ENCODE peak calls at places on chromosomes 16 and 17, in six cellular contexts. P is tibial nerve, Z is heart left ventricle, F is breast epithelium, C is gastrocnemius medialis, G is IMR-90. Q is an unnamed sample. For H3K27me3 and H3K4me1, the result is how much of the 10 kb centered on the place peaks cover.

GRCh38 chr16:23254338-23254737 is 47.8 kb upstream of the SCNN1B start:
- DNase-seq in P (no peak), Z (no peak), F (no peak), C (no peak), G (peak), Q (no peak)

GRCh38 chr17:41547921-41548843 is 20.1 kb upstream of the KRT19 start:
- DNase-seq in P (no peak), Z (peak), F (peak), C (no peak), G (peak), Q (no peak)

GRCh38 chr17:68513932-68514331 is 1.7 kb downstream of the PRKAR1A start:
- DNase-seq in P (no peak), Z (no peak), F (no peak), C (no peak), G (no peak), Q (no peak)

GRCh38 chr16:30082545-30083090 is 6.8 kb downstream of the PPP4C start:
- DNase-seq in P (no peak), Z (no peak), F (no peak), C (no peak), G (no peak), Q (no peak)

GRCh38 chr17:78176548-78177025 is 8.2 kb downstream of the SYNGR2 start:
- DNase-seq in P (peak), Z (peak), F (no peak), C (no peak), G (peak), Q (peak)

GRCh38 chr17:68172461-68172954 is 75.3 kb upstream of the AMZ2 start:
- DNase-seq in P (peak), Z (peak), F (peak), C (no peak), G (peak), Q (peak)

GRCh38 chr17:64622931-64623654 is 39.0 kb downstream of the SMURF2 start:
- DNase-seq in P (no peak), Z (no peak), F (no peak), C (no peak), G (peak), Q (no peak)

GRCh38 chr17:79793924-79794304 is 3.0 kb downstream of the CBX8 start:
- DNase-seq in P (no peak), Z (no peak), F (no peak), C (no peak), G (no peak), Q (no peak)

GRCh38 chr17:7809086-7809790 is 24.8 kb upstream of the KDM6B start:
- DNase-seq in P (no peak), Z (no peak), F (no peak), C (no peak), G (no peak), Q (no peak)

GRCh38 chr17:74008196-74008595 is 195.3 kb upstream of the RPL38 start:
- DNase-seq in P (no peak), Z (no peak), F (no peak), C (no peak), G (no peak), Q (no peak)

GRCh38 chr17:46772013-46772878 is 46.2 kb downstream of the WNT3 start:
- DNase-seq in P (no peak), Z (no peak), F (no peak), C (no peak), G (no peak), Q (peak)

GRCh38 chr16:85004587-85005205 is 6.6 kb downstream of the ZDHHC7 start:
- DNase-seq in P (no peak), Z (no peak), F (no peak), C (no peak), G (peak), Q (no peak)

GRCh38 chr16:11175106-11175795 is 80.8 kb downstream of the SOCS1 start:
- DNase-seq in P (no peak), Z (no peak), F (no peak), C (no peak), G (no peak), Q (no peak)

GRCh38 chr16:54176376-54176901 is 110.1 kb downstream of the IRX3 start:
- DNase-seq in P (no peak), Z (no peak), F (no peak), C (no peak), G (no peak), Q (peak)

GRCh38 chr16:11783319-11784047 is 13.6 kb downstream of the ZC3H7A start:
- DNase-seq in P (no peak), Z (no peak), F (no peak), C (no peak), G (peak), Q (no peak)

GRCh38 chr17:68910256-68910705 is 44.9 kb downstream of the ABCA8 start:
- DNase-seq in P (no peak), Z (peak), F (no peak), C (no peak), G (peak), Q (no peak)

GRCh38 chr16:88760424-88761142 is 24.4 kb downstream of the PIEZO1 start:
- DNase-seq in P (no peak), Z (no peak), F (peak), C (no peak), G (no peak), Q (no peak)

DNA sequence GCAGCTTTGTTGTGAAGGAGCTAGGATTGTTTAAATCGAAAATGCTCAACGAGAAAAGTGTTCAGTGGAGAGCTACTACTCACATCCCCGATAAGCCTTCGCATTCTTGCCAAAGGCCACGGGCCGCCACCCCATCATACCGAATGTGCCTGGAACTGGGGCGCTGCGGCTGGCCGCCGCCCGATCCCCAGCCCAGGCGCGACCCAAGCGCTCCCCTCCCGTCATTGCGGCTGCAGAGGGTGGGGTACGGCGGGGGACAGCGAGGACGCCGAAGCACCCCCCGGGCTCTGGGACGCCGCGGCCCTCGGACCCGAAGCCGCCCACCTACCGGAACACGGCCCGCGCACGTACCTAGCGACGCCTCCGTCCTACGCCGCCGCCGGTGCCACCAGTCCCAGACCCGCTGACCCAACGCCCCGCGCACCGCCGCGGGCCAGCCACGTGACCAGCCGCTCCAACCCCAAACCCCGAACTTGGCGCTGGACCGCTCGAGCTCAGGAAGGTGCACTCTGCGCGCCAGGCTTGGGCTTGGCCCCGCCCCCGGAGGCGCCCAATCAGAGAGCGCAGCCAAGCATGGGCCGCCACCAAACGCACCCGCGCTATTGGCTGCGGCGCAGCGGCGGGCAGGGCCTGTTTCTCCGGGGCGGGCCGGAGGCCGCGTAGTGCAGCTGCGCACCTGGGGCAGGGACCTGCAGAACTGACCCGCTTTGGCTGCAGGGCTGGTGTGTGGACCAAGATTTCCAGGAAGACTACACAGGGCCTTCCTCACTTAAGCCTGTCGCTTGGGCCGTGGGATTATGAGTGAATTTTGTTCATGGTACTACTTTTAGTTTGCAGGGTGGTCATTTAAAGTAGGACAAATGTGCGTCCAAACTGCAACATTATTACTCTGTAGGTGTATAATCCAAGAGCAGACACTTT is at the start of gene SHMT1:
- DNase-seq in P (peak), Z (peak), F (peak), C (peak), G (peak), Q (peak)
- TF ChIP-seq POLR2A in P (peak), Z (no peak), F (no peak), C (peak), G (no peak), Q (peak)

DNA sequence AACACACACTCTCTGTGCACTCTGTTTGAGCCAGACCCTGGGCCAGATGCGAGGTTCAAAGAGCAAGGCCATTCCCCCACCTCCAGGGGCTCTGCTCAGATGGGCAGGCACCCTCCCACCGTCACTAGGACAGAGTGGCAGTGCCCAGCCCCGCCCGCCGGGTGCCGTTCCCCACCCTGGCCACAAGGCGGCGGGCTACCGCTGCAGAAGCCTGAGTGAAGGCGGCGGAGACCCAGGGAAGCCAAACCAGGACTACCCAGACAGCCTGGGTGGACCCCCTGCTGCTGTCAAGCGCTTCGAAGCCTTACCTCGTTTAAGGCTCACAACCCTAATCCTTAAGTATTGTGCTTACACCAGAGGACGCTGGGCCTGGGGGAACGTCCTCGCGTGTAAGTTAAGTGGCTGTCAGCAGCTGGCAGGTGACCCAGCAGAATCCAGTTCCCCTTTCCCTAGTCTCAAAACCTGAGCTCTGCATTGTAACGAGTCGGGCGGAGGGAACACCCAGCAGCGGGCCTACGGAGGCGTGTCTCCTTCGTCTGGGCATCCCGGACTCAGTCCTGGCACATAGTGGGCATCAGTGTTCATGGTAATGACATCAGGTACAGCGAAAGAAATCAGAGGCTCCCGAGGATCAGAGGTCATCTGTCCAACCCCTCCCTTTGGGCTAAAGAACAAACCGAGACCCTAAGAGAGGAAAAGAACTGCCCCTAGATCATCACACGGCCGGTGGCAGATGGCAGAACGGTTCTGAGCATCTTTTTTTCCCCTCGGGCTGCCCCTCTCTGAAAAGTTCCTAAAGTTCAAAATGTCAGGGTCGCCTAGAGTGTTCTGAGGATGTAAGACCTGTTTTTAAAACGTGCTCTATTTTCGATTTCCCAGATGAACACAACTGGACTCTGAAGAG is 4.4 kb downstream of the ARHGAP27 start:
- DNase-seq in P (peak), Z (peak), F (no peak), C (peak), G (peak), Q (peak)
- H3K27me3 ChIP-seq in P (under half), Z (under half), F (under half), C (under half), G (half or more), Q (under half)

DNA sequence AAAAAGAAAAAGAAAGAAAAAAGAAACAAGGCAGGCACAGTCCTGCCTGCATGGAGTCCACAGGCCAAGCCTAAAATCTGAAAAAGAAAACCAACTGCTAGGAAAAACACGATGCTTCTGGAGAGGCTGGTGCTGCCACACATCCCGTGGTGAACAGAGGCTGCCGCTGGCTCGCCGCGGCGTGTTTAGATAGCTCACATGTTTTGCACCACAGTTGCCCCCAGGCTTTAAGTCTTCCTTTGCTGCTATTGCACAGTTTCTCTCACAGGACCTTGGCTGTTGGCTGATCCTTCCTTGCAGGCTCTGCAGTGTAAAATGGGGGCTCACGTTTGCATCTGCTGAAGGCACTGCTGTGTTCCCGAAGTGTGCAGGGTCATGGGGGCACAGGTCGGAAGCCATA is 8.6 kb downstream of the SLC6A4 start:
- DNase-seq in P (no peak), Z (no peak), F (no peak), C (no peak), G (no peak), Q (no peak)
- H3K4me1 ChIP-seq in P (under half), Z (under half), F (under half), C (under half), G (under half), Q (under half)

GRCh38 chr17:38428150-38428642 is at the start of gene ARHGAP23:
- DNase-seq in P (no peak), Z (peak), F (no peak), C (no peak), G (peak), Q (no peak)
- TF ChIP-seq POLR2A in P (no peak), Z (no peak), F (no peak), C (peak), G (peak), Q (no peak)

GRCh38 chr16:1435921-1436697 is 5.2 kb downstream of the PERCC1 start:
- DNase-seq in P (no peak), Z (no peak), F (no peak), C (no peak), G (no peak), Q (no peak)
- H3K27me3 ChIP-seq in P (under half), Z (under half), F (under half), C (under half), G (under half), Q (under half)

GRCh38 chr17:13410874-13411273 is 190.9 kb downstream of the HS3ST3A1 start:
- DNase-seq in P (no peak), Z (no peak), F (no peak), C (no peak), G (peak), Q (peak)

GRCh38 chr17:13407381-13407780 is 194.3 kb downstream of the HS3ST3A1 start:
- DNase-seq in P (no peak), Z (no peak), F (no peak), C (no peak), G (no peak), Q (no peak)

GRCh38 chr17:13409455-13409854 is 192.3 kb downstream of the HS3ST3A1 start:
- DNase-seq in P (no peak), Z (no peak), F (no peak), C (no peak), G (no peak), Q (no peak)

GRCh38 chr17:13413001-13413400 is 188.7 kb downstream of the HS3ST3A1 start:
- DNase-seq in P (no peak), Z (no peak), F (no peak), C (no peak), G (peak), Q (no peak)

GRCh38 chr17:13410214-13410613 is 191.5 kb downstream of the HS3ST3A1 start:
- DNase-seq in P (no peak), Z (no peak), F (no peak), C (no peak), G (no peak), Q (no peak)
- H3K4me1 ChIP-seq in P (under half), Z (under half), F (under half), C (under half), G (under half), Q (under half)

GRCh38 chr17:17691468-17692263 is 10.4 kb downstream of the RAI1 start:
- DNase-seq in P (no peak), Z (no peak), F (no peak), C (no peak), G (no peak), Q (no peak)

GRCh38 chr17:17692353-17693252 is 11.3 kb downstream of the RAI1 start:
- DNase-seq in P (no peak), Z (no peak), F (no peak), C (no peak), G (no peak), Q (no peak)

GRCh38 chr17:17694229-17695081 is 13.2 kb downstream of the RAI1 start:
- DNase-seq in P (peak), Z (peak), F (no peak), C (peak), G (peak), Q (peak)

GRCh38 chr17:17693955-17694228 is 12.6 kb downstream of the RAI1 start:
- DNase-seq in P (no peak), Z (no peak), F (no peak), C (no peak), G (no peak), Q (no peak)

GRCh38 chr17:17693253-17693954 is 12.1 kb downstream of the RAI1 start:
- DNase-seq in P (no peak), Z (peak), F (peak), C (no peak), G (no peak), Q (peak)
- TF ChIP-seq POLR2A in P (no peak), Z (no peak), F (peak), C (no peak), G (no peak), Q (no peak)

DNA sequence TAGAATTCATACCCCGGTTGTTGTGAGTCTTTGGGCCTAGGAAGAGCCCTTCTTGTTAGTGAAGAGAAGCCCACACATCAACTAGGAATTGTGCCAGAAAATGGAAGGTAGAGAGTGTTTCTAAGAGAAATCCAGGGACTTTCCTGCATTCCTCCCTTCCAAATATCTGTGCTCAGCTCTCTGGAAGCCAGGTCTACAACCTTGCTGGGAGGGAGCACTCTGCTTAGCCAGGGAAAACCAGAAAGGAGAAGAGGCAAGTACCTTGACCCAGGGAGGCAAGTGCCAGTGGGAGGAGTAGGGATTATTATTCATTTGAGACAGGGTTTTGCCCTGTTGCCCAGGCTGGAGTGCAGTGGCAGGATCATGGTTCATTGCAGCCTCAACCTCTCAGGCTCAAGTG is 48.4 kb upstream of the TAC4 start:
- DNase-seq in P (no peak), Z (no peak), F (no peak), C (no peak), G (no peak), Q (no peak)
- H3K27me3 ChIP-seq in P (half or more), Z (under half), F (under half), C (under half), G (half or more), Q (under half)

Q was measured in right lobe of liver.